ENCODE peak calls at places on chromosomes 2 and 18, in five cellular contexts. One of them, this sample, is unnamed.

GRCh38 chr2:173972636-173973035 is 7.5 kb upstream of the SP3 start:
- DNase-seq in A549: peak; percentile 25
- DNase-seq in RWPE1: no peak
- DNase-seq in heart left ventricle: no peak
- DNase-seq in Peyer's patch: no peak
- DNase-seq in this sample: no peak

GRCh38 chr2:235468978-235469694 is 24.7 kb upstream of the AGAP1 start:
- DNase-seq in A549: peak; percentile 76
- DNase-seq in RWPE1: peak; percentile 89
- DNase-seq in heart left ventricle: no peak
- DNase-seq in Peyer's patch: no peak
- DNase-seq in this sample: peak; percentile 67

GRCh38 chr2:80209458-80209857 is 95.1 kb downstream of the LRRTM1 start:
- DNase-seq in A549: no peak
- DNase-seq in RWPE1: no peak
- DNase-seq in heart left ventricle: no peak
- DNase-seq in Peyer's patch: no peak
- DNase-seq in this sample: no peak

GRCh38 chr2:203706403-203706802 is at the start of gene CD28:
- DNase-seq in A549: no peak
- DNase-seq in RWPE1: no peak
- DNase-seq in heart left ventricle: peak; percentile 60
- DNase-seq in Peyer's patch: peak; percentile 82
- DNase-seq in this sample: no peak

GRCh38 chr18:11859903-11860407 is 8.7 kb downstream of the CHMP1B start:
- DNase-seq in A549: peak; percentile 92
- DNase-seq in RWPE1: peak; percentile 92
- DNase-seq in heart left ventricle: no peak
- DNase-seq in Peyer's patch: no peak
- DNase-seq in this sample: peak; percentile 21

GRCh38 chr2:6579281-6579680 is 286.4 kb downstream of the CMPK2 start:
- DNase-seq in A549: no peak
- DNase-seq in RWPE1: no peak
- DNase-seq in heart left ventricle: no peak
- DNase-seq in Peyer's patch: no peak
- DNase-seq in this sample: no peak

GRCh38 chr18:10062292-10062940 is 148.6 kb downstream of the VAPA start:
- DNase-seq in A549: no peak
- DNase-seq in RWPE1: no peak
- DNase-seq in heart left ventricle: no peak
- DNase-seq in Peyer's patch: no peak
- DNase-seq in this sample: no peak

GRCh38 chr2:233866479-233866878 is 1.7 kb downstream of the MSL3B start:
- DNase-seq in A549: no peak
- DNase-seq in RWPE1: no peak
- DNase-seq in heart left ventricle: no peak
- DNase-seq in Peyer's patch: no peak
- DNase-seq in this sample: no peak

GRCh38 chr2:54419386-54419785 is 36.7 kb upstream of the SPTBN1 start:
- DNase-seq in A549: no peak
- DNase-seq in RWPE1: no peak
- DNase-seq in heart left ventricle: no peak
- DNase-seq in Peyer's patch: no peak
- DNase-seq in this sample: no peak

GRCh38 chr2:27445615-27446014 is 3.4 kb downstream of the KRTCAP3 start:
- DNase-seq in A549: no peak
- DNase-seq in RWPE1: no peak
- DNase-seq in heart left ventricle: no peak
- DNase-seq in Peyer's patch: no peak
- DNase-seq in this sample: no peak

GRCh38 chr18:53698907-53699306 is 525.6 kb downstream of the MBD2 start:
- DNase-seq in A549: peak; percentile 11
- DNase-seq in RWPE1: peak; percentile 14
- DNase-seq in heart left ventricle: peak; percentile 30
- DNase-seq in Peyer's patch: no peak
- DNase-seq in this sample: no peak

GRCh38 chr18:79753391-79753851 is 44.3 kb upstream of the KCNG2 start:
- DNase-seq in A549: no peak
- DNase-seq in RWPE1: no peak
- DNase-seq in heart left ventricle: no peak
- DNase-seq in Peyer's patch: no peak
- DNase-seq in this sample: no peak

GRCh38 chr2:24577481-24577880 is 86.4 kb downstream of the NCOA1 start:
- DNase-seq in A549: no peak
- DNase-seq in RWPE1: no peak
- DNase-seq in heart left ventricle: no peak
- DNase-seq in Peyer's patch: no peak
- DNase-seq in this sample: no peak

GRCh38 chr2:190270298-190270697 is 49.3 kb downstream of the HIBCH start:
- DNase-seq in A549: peak; percentile 78
- DNase-seq in RWPE1: no peak
- DNase-seq in heart left ventricle: no peak
- DNase-seq in Peyer's patch: no peak
- DNase-seq in this sample: peak; percentile 43

GRCh38 chr2:26187537-26188104 is 14.7 kb downstream of the GAREM2 start:
- DNase-seq in A549: no peak
- DNase-seq in RWPE1: no peak
- DNase-seq in heart left ventricle: no peak
- DNase-seq in Peyer's patch: no peak
- DNase-seq in this sample: no peak

GRCh38 chr2:120748310-120748709 is 12.6 kb downstream of the GLI2 start:
- DNase-seq in A549: no peak
- DNase-seq in RWPE1: no peak
- DNase-seq in heart left ventricle: no peak
- DNase-seq in Peyer's patch: no peak
- DNase-seq in this sample: no peak

GRCh38 chr2:1891147-1891546 is 146.8 kb upstream of the PXDN start:
- DNase-seq in A549: no peak
- DNase-seq in RWPE1: no peak
- DNase-seq in heart left ventricle: peak; percentile 77
- DNase-seq in Peyer's patch: no peak
- DNase-seq in this sample: no peak

GRCh38 chr2:189037518-189037917 is 63.3 kb downstream of the COL3A1 start:
- DNase-seq in A549: no peak
- DNase-seq in RWPE1: peak; percentile 14
- DNase-seq in heart left ventricle: no peak
- DNase-seq in Peyer's patch: no peak
- DNase-seq in this sample: no peak

GRCh38 chr2:169799555-169799954 is 884 bp downstream of the SSB start:
- DNase-seq in A549: no peak
- DNase-seq in RWPE1: no peak
- DNase-seq in heart left ventricle: no peak
- DNase-seq in Peyer's patch: no peak
- DNase-seq in this sample: no peak

GRCh38 chr18:41905786-41906527 is 49.1 kb upstream of the PIK3C3 start:
- DNase-seq in A549: no peak
- DNase-seq in RWPE1: no peak
- DNase-seq in heart left ventricle: no peak
- DNase-seq in Peyer's patch: no peak
- DNase-seq in this sample: no peak

GRCh38 chr2:165475270-165476004 is 5.9 kb downstream of the CSRNP3 start:
- DNase-seq in A549: no peak
- DNase-seq in RWPE1: no peak
- DNase-seq in heart left ventricle: no peak
- DNase-seq in Peyer's patch: no peak
- DNase-seq in this sample: no peak

GRCh38 chr2:228556707-228557106 is 375.2 kb upstream of the SPHKAP start:
- DNase-seq in A549: no peak
- DNase-seq in RWPE1: peak; percentile 26
- DNase-seq in heart left ventricle: no peak
- DNase-seq in Peyer's patch: no peak
- DNase-seq in this sample: no peak

GRCh38 chr2:177783835-177784448 is 288.6 kb downstream of the PDE11A start:
- DNase-seq in A549: no peak
- DNase-seq in RWPE1: peak; percentile 4
- DNase-seq in heart left ventricle: no peak
- DNase-seq in Peyer's patch: no peak
- DNase-seq in this sample: no peak

GRCh38 chr2:186349508-186349907 is 136.6 kb upstream of the ZC3H15 start:
- DNase-seq in A549: peak; percentile 44
- DNase-seq in RWPE1: peak; percentile 53
- DNase-seq in heart left ventricle: no peak
- DNase-seq in Peyer's patch: no peak
- DNase-seq in this sample: peak; percentile 34

GRCh38 chr2:140863713-140864112 is 1267.1 kb downstream of the LRP1B start:
- DNase-seq in A549: peak; percentile 74
- DNase-seq in RWPE1: peak; percentile 20
- DNase-seq in heart left ventricle: no peak
- DNase-seq in Peyer's patch: no peak
- DNase-seq in this sample: peak; percentile 29

GRCh38 chr2:70730730-70731129 is 37.3 kb downstream of the ADD2 start:
- DNase-seq in A549: no peak
- DNase-seq in RWPE1: no peak
- DNase-seq in heart left ventricle: no peak
- DNase-seq in Peyer's patch: no peak
- DNase-seq in this sample: no peak

GRCh38 chr18:77133920-77134496 is 1.4 kb upstream of the MBP start:
- DNase-seq in A549: no peak
- DNase-seq in RWPE1: no peak
- DNase-seq in heart left ventricle: peak; percentile 77
- DNase-seq in Peyer's patch: peak; percentile 75
- DNase-seq in this sample: no peak

GRCh38 chr2:27003857-27004256 is 28.9 kb upstream of the TMEM214 start:
- DNase-seq in A549: no peak
- DNase-seq in RWPE1: no peak
- DNase-seq in heart left ventricle: no peak
- DNase-seq in Peyer's patch: no peak
- DNase-seq in this sample: no peak

GRCh38 chr18:36155960-36156757 is 26.5 kb downstream of the ELP2 start:
- DNase-seq in A549: no peak
- DNase-seq in RWPE1: no peak
- DNase-seq in heart left ventricle: no peak
- DNase-seq in Peyer's patch: no peak
- DNase-seq in this sample: no peak

GRCh38 chr18:29191263-29191662 is 1014.3 kb upstream of the CDH2 start:
- DNase-seq in A549: peak; percentile 1
- DNase-seq in RWPE1: peak; percentile 2
- DNase-seq in heart left ventricle: no peak
- DNase-seq in Peyer's patch: no peak
- DNase-seq in this sample: peak; percentile 6
- TF ChIP-seq CTCF in A549: no peak
- TF ChIP-seq CTCF in RWPE1: no peak
- TF ChIP-seq CTCF in heart left ventricle: no peak
- TF ChIP-seq CTCF in Peyer's patch: no peak
- TF ChIP-seq CTCF in this sample: peak; percentile 47

GRCh38 chr2:106758885-106759559 is 126.9 kb downstream of the ST6GAL2 start:
- DNase-seq in A549: no peak
- DNase-seq in RWPE1: no peak
- DNase-seq in heart left ventricle: no peak
- DNase-seq in Peyer's patch: no peak
- DNase-seq in this sample: no peak
- H3K27ac ChIP-seq in A549: no peak overlapping the region
- H3K27ac ChIP-seq in RWPE1: no peak overlapping the region
- H3K27ac ChIP-seq in heart left ventricle: no peak overlapping the region
- H3K27ac ChIP-seq in Peyer's patch: no peak overlapping the region
- H3K27ac ChIP-seq in this sample: no peak overlapping the region

GRCh38 chr2:102520009-102520408 is 47.0 kb downstream of the SLC9A4 start:
- DNase-seq in A549: peak; percentile 61
- DNase-seq in RWPE1: peak; percentile 36
- DNase-seq in heart left ventricle: no peak
- DNase-seq in Peyer's patch: no peak
- DNase-seq in this sample: no peak
- TF ChIP-seq CTCF in A549: peak; percentile 54
- TF ChIP-seq CTCF in RWPE1: peak; percentile 29
- TF ChIP-seq CTCF in heart left ventricle: peak; percentile 52
- TF ChIP-seq CTCF in Peyer's patch: peak; percentile 69
- TF ChIP-seq CTCF in this sample: peak; percentile 59

DNA sequence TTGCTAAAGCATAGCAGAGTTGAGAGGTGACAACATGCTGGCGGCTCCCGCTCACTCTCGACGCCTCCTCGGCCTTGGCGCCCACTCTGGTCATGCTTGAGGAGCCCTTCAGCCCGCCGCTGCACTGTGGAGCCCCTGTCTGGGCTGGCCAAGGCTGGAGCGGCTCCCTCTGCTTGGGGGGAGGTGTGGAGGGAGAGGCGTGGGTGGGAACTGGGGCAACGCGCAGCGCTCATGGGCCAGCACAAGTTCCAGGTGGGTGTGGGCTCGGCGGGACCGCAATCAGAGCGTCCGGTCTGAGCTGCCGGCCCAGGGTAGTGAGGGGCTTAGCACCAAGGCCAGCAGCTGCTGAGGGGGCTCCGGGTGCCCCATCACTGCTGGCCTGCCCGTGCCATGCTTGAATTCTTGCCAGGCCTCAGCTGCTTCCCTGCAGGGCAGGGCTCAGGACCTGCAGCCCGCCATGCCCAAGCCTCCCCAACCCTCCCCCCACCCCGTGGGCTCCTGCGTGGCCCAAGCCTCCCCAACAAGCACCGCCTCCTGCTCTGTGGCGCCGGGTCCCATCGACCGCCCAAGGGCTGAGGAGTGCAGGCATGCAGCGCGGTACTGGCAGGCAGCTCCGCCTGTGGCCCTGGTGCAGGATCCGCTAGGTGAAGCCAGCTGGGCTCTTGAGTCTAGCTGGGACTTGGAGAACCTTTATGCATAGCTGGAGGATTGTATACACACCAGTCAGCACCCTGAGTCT is 2052.8 kb upstream of the CELF4 start:
- DNase-seq in A549: no peak
- DNase-seq in RWPE1: no peak
- DNase-seq in heart left ventricle: no peak
- DNase-seq in Peyer's patch: no peak
- DNase-seq in this sample: no peak
- H3K27ac ChIP-seq in A549: no peak overlapping the region
- H3K27ac ChIP-seq in RWPE1: no peak overlapping the region
- H3K27ac ChIP-seq in heart left ventricle: no peak overlapping the region
- H3K27ac ChIP-seq in Peyer's patch: no peak overlapping the region
- H3K27ac ChIP-seq in this sample: no peak overlapping the region

This sample was measured in AG04450.